ENCODE peak calls at places on chromosomes 13 and 19, in six cellular contexts. I is left ventricle myocardium inferior, U is fibroblast of lung, D is right lobe of liver, C is brain microvascular endothelial cell, K is right atrium auricular region. P is an unnamed sample. For H3K27me3, the result is how much of the 10 kb centered on the place peaks cover.

GRCh38 chr19:44792286-44792685 is 14.6 kb downstream of the CBLC start:
- DNase-seq in I (no peak), U (no peak), D (no peak), C (no peak), K (no peak), P (peak)

GRCh38 chr13:53121131-53121773 is 92.6 kb downstream of the OLFM4 start:
- DNase-seq in I (no peak), U (no peak), D (no peak), C (no peak), K (no peak), P (no peak)

GRCh38 chr13:43360911-43361605 is 337.7 kb downstream of the DNAJC15 start:
- DNase-seq in I (no peak), U (no peak), D (no peak), C (peak), K (no peak), P (peak)

GRCh38 chr19:37932985-37933953 is 26.3 kb downstream of the SIPA1L3 start:
- DNase-seq in I (peak), U (peak), D (peak), C (no peak), K (no peak), P (peak)

GRCh38 chr13:46160474-46161066 is 21.4 kb downstream of the LCP1 start:
- DNase-seq in I (no peak), U (peak), D (no peak), C (peak), K (no peak), P (peak)

GRCh38 chr13:43359536-43359935 is 336.1 kb downstream of the DNAJC15 start:
- DNase-seq in I (no peak), U (no peak), D (no peak), C (no peak), K (no peak), P (no peak)

GRCh38 chr13:45626731-45627374 is 11.3 kb upstream of the ERICH6B start:
- DNase-seq in I (no peak), U (no peak), D (no peak), C (peak), K (no peak), P (no peak)

GRCh38 chr13:89982406-89983085 is 1364.9 kb upstream of the MIR17HG start:
- DNase-seq in I (no peak), U (peak), D (no peak), C (no peak), K (no peak), P (peak)

GRCh38 chr13:29954082-29955043 is 103.9 kb upstream of the UBL3 start:
- DNase-seq in I (no peak), U (no peak), D (no peak), C (no peak), K (no peak), P (no peak)

GRCh38 chr13:30443957-30444404 is 21.7 kb downstream of the UBE2L5 start:
- DNase-seq in I (no peak), U (no peak), D (no peak), C (no peak), K (no peak), P (no peak)

GRCh38 chr19:48061401-48062344 is 17.8 kb upstream of the CABP5 start:
- DNase-seq in I (no peak), U (no peak), D (no peak), C (no peak), K (no peak), P (no peak)

GRCh38 chr19:15315101-15315500 is 17.2 kb downstream of the BRD4 start:
- DNase-seq in I (no peak), U (no peak), D (no peak), C (no peak), K (no peak), P (no peak)

GRCh38 chr13:71672527-71672926 is 194.5 kb downstream of the DACH1 start:
- DNase-seq in I (no peak), U (peak), D (no peak), C (no peak), K (no peak), P (no peak)

GRCh38 chr13:43265028-43265427 is 241.6 kb downstream of the DNAJC15 start:
- DNase-seq in I (no peak), U (no peak), D (no peak), C (no peak), K (no peak), P (no peak)

GRCh38 chr13:39938591-39938990 is 283.1 kb downstream of the COG6 start:
- DNase-seq in I (no peak), U (no peak), D (no peak), C (no peak), K (no peak), P (no peak)

GRCh38 chr19:6590458-6591319 is at the start of gene CD70:
- DNase-seq in I (no peak), U (no peak), D (no peak), C (no peak), K (no peak), P (no peak)

GRCh38 chr13:52158629-52159158 is 703 bp downstream of the NEK3 start:
- DNase-seq in I (peak), U (peak), D (no peak), C (peak), K (peak), P (peak)

GRCh38 chr13:21230516-21230915 is 54.1 kb downstream of the MRPL57 start:
- DNase-seq in I (no peak), U (no peak), D (no peak), C (peak), K (no peak), P (no peak)

GRCh38 chr19:31450696-31451095 is 101.5 kb upstream of the TSHZ3 start:
- DNase-seq in I (no peak), U (no peak), D (no peak), C (no peak), K (no peak), P (peak)

GRCh38 chr13:102386461-102386860 is 15.4 kb downstream of the FGF14 start:
- DNase-seq in I (no peak), U (no peak), D (no peak), C (no peak), K (no peak), P (no peak)

GRCh38 chr13:108077284-108077683 is 138.1 kb downstream of the LIG4 start:
- DNase-seq in I (no peak), U (no peak), D (no peak), C (no peak), K (no peak), P (no peak)

GRCh38 chr19:33772102-33772857 is 24.4 kb upstream of the KCTD15 start:
- DNase-seq in I (no peak), U (no peak), D (no peak), C (no peak), K (no peak), P (no peak)

GRCh38 chr19:33774751-33775150 is 21.9 kb upstream of the KCTD15 start:
- DNase-seq in I (no peak), U (no peak), D (no peak), C (no peak), K (no peak), P (no peak)

GRCh38 chr19:33772858-33773180 is 23.9 kb upstream of the KCTD15 start:
- DNase-seq in I (no peak), U (no peak), D (no peak), C (no peak), K (no peak), P (no peak)

GRCh38 chr19:33775731-33776487 is 20.8 kb upstream of the KCTD15 start:
- DNase-seq in I (no peak), U (no peak), D (no peak), C (no peak), K (no peak), P (no peak)

DNA sequence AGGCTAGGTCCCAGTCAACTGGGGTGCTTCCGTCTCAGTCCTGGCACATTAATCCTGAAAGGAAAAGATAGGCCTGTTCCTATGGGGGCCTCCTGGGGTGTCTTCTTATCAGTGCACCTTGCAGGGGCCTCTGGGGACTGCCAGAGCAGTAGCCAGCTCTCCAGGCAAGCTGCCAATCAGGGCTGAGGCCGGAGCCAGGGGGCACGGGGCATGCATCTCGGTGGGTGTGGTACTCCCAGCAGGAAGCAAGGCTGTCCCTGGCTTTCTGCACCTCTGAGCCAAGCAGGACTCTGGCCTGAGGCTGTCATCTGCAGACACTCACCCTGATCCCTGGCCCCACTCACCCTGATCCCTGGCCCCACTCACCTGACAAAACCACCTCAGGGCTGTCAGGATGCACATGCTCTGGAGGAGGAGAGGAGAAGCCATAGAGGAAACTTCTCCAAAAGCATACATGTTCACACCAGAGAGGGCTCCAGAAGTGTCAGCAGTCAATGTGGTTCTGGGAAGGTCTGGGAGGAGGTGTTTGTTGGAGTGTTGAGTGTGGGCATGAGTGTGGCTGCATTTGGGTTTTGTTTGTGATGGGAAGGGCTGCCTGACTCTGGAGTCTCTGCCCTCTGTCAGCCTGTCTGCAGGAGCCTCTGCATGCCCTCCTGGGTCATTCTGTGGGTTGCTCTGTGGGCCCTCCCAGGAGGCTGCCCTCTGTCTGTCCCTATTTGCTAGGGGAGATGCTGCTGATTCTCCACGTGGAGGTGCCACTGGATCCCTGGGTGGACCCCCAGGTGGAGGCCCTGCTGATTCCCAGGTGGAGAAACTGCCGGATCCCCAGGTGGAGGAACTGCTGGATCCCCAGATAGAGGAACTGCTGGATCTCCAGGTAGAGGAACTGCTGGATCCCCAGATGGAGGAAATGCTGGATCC is 22.7 kb upstream of the KCTD15 start:
- DNase-seq in I (no peak), U (no peak), D (no peak), C (no peak), K (no peak), P (no peak)
- H3K27me3 ChIP-seq in I (half or more), U (under half), D (under half), C (under half), K (under half), P (under half)

GRCh38 chr19:17686592-17687042 is 1.5 kb downstream of the UNC13A start:
- DNase-seq in I (peak), U (no peak), D (no peak), C (peak), K (no peak), P (peak)
- H3K27me3 ChIP-seq in I (half or more), U (under half), D (under half), C (under half), K (under half), P (under half)

GRCh38 chr19:1466018-1466460 is 13.0 kb downstream of the C19orf25 start:
- DNase-seq in I (no peak), U (no peak), D (peak), C (no peak), K (no peak), P (no peak)

GRCh38 chr19:1467228-1467511 is 11.8 kb downstream of the C19orf25 start:
- DNase-seq in I (no peak), U (no peak), D (peak), C (no peak), K (no peak), P (no peak)

GRCh38 chr19:1467512-1468273 is 11.3 kb downstream of the C19orf25 start:
- DNase-seq in I (no peak), U (no peak), D (no peak), C (no peak), K (no peak), P (no peak)

GRCh38 chr19:1466461-1467227 is 12.4 kb downstream of the C19orf25 start:
- DNase-seq in I (no peak), U (no peak), D (peak), C (no peak), K (no peak), P (no peak)

DNA sequence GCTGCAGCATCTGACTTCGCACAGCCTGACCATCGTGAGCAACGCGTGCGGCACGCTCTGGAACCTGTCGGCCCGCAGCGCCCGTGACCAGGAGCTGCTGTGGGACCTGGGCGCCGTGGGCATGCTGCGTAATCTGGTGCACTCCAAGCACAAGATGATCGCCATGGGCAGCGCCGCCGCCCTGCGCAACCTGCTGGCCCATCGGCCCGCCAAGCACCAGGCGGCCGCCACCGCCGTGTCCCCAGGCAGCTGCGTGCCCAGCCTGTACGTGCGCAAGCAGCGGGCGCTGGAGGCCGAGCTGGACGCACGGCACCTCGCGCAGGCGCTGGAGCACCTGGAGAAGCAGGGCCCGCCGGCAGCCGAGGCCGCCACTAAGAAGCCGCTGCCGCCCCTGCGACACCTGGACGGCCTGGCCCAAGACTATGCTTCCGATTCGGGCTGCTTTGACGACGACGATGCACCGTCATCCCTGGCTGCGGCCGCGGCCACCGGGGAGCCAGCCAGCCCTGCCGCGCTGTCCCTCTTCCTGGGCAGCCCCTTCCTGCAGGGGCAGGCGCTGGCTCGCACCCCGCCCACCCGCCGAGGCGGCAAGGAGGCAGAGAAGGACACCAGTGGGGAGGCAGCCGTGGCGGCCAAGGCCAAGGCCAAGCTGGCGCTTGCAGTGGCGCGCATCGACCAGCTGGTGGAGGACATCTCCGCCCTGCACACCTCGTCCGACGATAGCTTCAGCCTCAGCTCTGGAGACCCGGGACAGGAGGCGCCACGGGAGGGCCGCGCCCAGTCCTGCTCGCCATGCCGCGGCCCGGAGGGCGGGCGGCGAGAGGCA is 13.6 kb downstream of the C19orf25 start:
- DNase-seq in I (no peak), U (peak), D (peak), C (no peak), K (no peak), P (no peak)
- H3K27me3 ChIP-seq in I (half or more), U (under half), D (under half), C (under half), K (under half), P (under half)

GRCh38 chr19:3097442-3097871 is 3.3 kb downstream of the GNA11 start:
- DNase-seq in I (no peak), U (no peak), D (no peak), C (no peak), K (no peak), P (no peak)
- H3K27me3 ChIP-seq in I (under half), U (under half), D (under half), C (under half), K (under half), P (under half)

GRCh38 chr19:7784856-7785255 is 21.8 kb downstream of the CLEC4M start:
- DNase-seq in I (no peak), U (no peak), D (no peak), C (no peak), K (no peak), P (no peak)

GRCh38 chr19:7787602-7788177 is 24.6 kb downstream of the CLEC4M start:
- DNase-seq in I (no peak), U (no peak), D (no peak), C (no peak), K (no peak), P (no peak)

GRCh38 chr19:7788933-7789323 is 25.9 kb downstream of the CLEC4M start:
- DNase-seq in I (no peak), U (no peak), D (no peak), C (no peak), K (no peak), P (no peak)

GRCh38 chr19:7788178-7788932 is 25.3 kb downstream of the CLEC4M start:
- DNase-seq in I (no peak), U (no peak), D (peak), C (no peak), K (no peak), P (no peak)

GRCh38 chr19:7787141-7787540 is 24.1 kb downstream of the CLEC4M start:
- DNase-seq in I (peak), U (no peak), D (no peak), C (no peak), K (no peak), P (no peak)
- H3K27me3 ChIP-seq in I (half or more), U (under half), D (under half), C (under half), K (under half), P (under half)

P was measured in SJCRH30.